ENCODE peak calls at places on chromosomes 16 and 17, in four cellular contexts. N is breast epithelium, C is heart left ventricle, E is suprapubic skin. S is an unnamed sample.

GRCh38 chr16:51151435-51151950 is 423 bp upstream of the SALL1 start:
- DNase-seq in E (no peak), N (no peak), C (no peak), S (no peak)

GRCh38 chr16:78684040-78684611 is 584.7 kb downstream of the WWOX start:
- DNase-seq in N (no peak), E (peak), C (peak), S (peak)

GRCh38 chr16:87926246-87927194 is 9.8 kb downstream of the CA5A start:
- DNase-seq in E (no peak), C (no peak), N (no peak), S (no peak)

GRCh38 chr16:50308237-50308965 is 42.0 kb downstream of the ADCY7 start:
- DNase-seq in E (peak), C (no peak), N (peak), S (peak)

GRCh38 chr17:21280081-21280518 is 4.4 kb upstream of the MAP2K3 start:
- DNase-seq in E (peak), C (peak), N (peak), S (peak)

GRCh38 chr16:12213180-12213579 is 236.6 kb downstream of the SNX29 start:
- DNase-seq in N (no peak), E (no peak), C (no peak), S (no peak)

GRCh38 chr17:39225974-39226683 is 384 bp upstream of the STAC2 start:
- DNase-seq in C (peak), E (no peak), N (peak), S (no peak)

GRCh38 chr17:30414486-30414885 is 35.8 kb downstream of the CPD start:
- DNase-seq in C (no peak), E (no peak), N (no peak), S (no peak)

GRCh38 chr16:77789085-77789611 is 784 bp downstream of the VAT1L start:
- DNase-seq in N (no peak), E (no peak), C (no peak), S (no peak)

GRCh38 chr17:2336215-2337151 is at the start of gene TSR1:
- DNase-seq in N (peak), C (peak), E (peak), S (peak)

GRCh38 chr17:2337152-2337810 is at the start of gene SGSM2:
- DNase-seq in C (peak), N (no peak), E (peak), S (no peak)

GRCh38 chr17:2335726-2336214 is 487 bp downstream of the TSR1 start:
- DNase-seq in E (no peak), C (no peak), N (no peak), S (no peak)

GRCh38 chr17:2331303-2331702 is 5.0 kb downstream of the TSR1 start:
- DNase-seq in C (no peak), E (no peak), N (no peak), S (no peak)
- TF ChIP-seq CTCF in C (no peak), E (no peak), N (no peak), S (no peak)

DNA sequence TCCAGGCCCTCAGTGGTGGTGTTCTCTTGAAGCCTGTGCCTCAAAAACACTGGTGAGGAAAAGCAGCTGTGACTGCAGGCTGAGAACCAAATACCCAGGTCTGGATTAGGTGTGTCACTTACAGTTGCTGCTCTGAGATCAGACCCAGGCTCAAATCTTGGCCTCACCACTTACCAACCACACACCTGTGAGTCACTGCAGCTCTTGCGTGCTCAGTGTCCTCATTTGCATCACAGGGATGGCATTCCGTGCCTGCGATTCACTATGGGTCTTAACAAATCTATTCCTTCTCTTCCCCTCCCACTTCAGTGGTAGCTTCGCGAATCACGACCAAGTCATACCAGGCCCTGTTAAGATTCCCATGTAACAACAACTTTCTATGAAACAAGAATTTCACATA is 233.4 kb upstream of the HSBP1 start:
- DNase-seq in C (no peak), E (no peak), N (no peak), S (no peak)
- TF ChIP-seq POLR2A in C (no peak), E (no peak), N (no peak), S (no peak)

DNA sequence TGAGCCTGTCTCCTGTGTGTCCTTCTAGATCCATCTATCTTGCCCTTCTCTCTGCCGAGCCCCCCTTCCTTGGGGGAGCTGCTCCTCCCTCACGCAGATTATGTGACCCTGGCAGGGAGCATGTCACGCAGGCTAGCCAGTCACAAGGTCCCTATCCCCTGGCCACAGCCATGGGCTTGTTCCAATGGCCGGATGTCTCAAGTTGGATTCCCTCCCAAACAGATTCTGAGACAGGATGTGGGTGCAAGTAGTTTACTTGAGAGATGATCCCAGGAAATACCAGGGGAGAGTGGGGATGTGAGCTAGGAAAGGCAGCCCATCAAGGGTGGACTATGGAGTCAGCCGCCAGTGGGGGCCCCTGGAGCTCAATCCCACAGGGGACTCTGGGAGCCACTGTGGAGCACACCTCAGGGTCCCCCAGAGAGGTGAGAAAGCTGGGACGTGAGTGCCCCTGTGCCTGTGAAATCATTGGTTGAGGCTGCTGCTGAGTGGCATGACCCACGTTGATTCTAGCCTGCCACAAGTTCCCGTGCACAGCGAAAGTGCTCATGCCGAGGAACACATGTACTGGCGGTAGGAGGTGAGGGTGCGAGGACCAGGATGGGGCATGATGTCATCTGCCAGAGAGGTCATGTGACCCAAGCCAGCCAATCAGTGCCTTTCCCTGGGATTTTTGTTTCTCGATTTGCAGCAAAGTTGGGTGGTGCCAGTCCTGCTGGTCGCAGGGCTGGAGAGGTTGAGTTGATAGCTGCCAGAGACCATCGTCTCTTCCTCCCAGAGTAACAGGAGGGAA is 6.4 kb upstream of the CRISPLD2 start:
- DNase-seq in E (no peak), C (no peak), N (no peak), S (no peak)
- H3K4me3 ChIP-seq in E (no peak), C (no peak), N (no peak), S (no peak)

DNA sequence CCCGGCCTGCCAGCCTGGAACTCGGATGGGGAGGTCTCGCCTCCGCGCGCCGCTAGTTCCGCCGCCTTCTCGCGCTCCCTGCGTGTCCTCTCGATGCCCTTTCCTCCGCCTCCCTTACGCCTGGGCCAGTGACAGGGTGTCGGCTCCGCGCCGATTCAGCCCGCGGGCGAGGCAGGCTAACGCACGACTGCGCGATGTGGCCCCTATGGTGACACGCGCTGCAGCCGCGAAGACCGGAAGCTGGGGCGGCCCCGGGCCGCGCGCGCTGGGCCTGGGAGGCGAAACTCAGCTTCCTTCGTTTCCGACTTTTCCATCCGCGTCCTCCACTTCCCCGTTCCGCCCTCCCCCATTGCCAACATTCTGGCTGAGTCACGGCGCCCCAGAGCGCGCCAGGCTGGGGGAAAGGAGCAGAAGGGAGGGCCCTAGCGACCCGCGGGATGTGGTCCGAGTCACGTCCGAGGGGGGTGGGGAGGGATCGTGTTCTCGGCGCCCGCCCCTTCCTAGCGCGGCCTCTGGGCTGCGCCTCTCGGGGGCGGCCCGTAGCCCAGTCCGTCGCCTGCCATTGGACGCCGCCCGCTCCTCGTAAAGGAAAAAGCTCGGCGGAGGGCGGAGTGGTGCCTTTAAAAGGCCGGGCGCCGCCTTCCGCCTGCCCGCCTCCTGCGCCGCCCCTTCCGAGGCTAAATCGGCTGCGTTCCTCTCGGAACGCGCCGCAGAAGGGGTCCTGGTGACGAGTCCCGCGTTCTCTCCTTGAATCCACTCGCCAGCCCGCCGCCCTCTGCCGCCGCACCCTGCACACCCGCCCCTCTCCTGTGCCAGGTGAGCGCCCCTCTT is at the start of gene ALDOA:
- DNase-seq in E (peak), N (peak), C (peak), S (peak)
- TF ChIP-seq CTCF in E (no peak), N (no peak), C (no peak), S (no peak)

GRCh38 chr17:47967607-47968252 is 3.2 kb upstream of the CDK5RAP3 start:
- DNase-seq in C (no peak), N (no peak), E (no peak), S (no peak)
- TF ChIP-seq POLR2A in C (no peak), N (no peak), E (no peak), S (no peak)

DNA sequence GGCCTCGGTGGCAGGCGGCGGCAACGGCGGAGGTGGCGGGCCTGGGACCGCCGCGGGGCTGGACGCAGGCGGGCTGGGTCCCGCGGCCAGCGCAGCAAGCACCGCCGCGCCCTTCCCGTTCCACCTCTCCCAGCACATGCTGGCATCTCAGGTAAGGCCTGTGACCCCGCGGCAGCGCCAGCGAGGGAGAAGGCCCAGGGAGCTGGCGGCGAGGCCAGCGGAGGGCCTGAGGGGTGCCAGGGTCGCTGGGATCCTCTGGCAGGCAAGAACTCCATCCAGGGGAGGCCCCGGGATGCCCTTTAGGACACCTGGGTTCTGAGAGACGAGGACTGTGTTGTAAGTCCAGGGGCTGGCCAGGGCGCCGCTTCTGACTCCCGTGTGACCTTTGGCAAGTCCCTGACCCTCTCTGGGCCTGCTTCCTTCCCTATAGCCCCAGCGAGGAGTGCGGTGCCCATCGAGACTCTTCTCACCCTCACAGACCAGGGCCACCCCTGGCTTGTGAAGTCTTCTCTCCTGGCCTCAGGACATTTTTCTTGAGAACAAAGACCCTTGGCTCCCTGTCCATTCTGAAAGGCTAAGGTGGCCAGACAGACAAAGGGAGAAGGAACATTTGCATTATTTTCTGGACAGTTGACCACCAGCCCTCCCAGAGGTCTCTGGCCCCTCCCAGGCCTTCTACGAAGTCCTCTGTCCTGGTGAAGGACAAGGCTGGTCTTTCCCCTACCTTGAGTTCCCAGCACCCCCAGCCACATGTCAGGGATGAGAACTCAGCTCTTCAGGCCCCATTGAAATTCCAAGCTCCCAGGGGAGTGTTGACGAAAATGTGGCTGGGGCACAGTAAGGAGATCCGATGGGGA is 6.3 kb downstream of the TBX2 start:
- DNase-seq in E (peak), C (peak), N (no peak), S (no peak)
- H3K4me3 ChIP-seq in E (peak), C (peak), N (peak), S (no peak)

DNA sequence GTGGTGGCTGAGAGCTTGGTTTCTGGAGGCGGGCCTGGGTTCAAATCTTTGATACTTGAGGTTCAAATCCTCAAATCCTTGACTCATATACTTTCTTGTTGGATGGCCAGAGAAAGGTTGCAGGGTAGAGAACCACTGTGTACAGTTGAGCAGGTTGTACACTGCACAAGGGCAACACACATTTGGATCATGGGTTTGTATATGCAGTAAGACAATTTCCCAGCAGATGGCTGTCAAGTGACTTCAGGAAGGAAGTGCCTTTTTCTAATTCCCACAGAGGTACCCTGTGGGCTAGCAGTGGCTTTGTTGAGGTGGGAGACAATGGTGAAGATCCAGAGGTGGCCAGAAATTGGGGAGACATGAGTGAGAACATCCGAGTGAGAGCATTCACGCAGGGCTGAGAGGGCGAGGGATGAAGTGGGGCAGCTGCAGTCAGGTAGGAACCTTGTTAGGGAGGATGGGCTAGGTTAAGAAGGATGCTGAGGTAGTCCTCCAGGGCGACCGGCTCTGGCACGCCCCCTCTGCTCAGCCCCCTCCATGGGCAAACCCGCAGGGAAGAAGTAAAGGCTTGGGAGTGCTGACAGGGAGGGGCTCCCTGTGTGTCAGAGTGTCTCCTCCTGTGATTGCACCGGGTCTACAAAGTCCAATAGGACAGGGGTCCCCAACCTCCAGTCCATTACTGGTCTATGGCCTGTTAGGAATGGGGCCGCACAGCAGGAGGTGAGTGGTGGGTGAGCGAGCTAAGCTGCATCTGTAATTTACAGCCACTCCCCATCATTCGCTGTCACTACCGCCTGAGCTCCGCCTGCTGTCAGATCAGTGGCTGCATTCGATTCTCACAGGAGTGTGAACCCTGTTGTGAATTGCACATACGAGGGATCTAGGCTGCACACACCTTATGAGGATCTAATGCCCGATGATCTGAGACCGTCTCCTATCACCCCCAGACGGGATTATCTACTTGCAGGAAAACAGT is 2.7 kb downstream of the C16orf89 start:
- DNase-seq in C (no peak), N (no peak), E (no peak), S (no peak)
- TF ChIP-seq CTCF in C (no peak), N (no peak), E (no peak), S (no peak)

GRCh38 chr17:44568311-44568710 is 11.0 kb downstream of the FZD2 start:
- DNase-seq in N (no peak), C (no peak), E (no peak), S (no peak)
- TF ChIP-seq POLR2A in N (no peak), C (no peak), E (no peak), S (no peak)

DNA sequence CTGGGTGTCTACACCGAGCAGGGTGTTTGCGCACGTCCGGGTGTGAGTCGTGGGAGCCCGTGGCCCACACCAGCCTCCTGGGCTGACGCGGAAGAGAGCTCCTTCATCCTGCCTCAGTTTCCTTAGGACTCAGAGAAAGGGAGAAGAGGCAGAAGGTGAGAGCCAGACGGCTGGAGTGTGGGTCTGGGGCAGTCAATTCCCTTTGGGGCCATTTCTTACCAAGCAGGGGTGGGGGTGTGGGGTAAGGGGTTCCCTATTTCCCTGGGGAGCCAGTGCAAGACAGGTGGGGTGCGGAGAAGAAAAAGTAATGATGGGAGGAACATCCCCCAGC is 831 bp downstream of the CA7 start:
- DNase-seq in N (no peak), C (no peak), E (no peak), S (no peak)
- H3K4me3 ChIP-seq in N (peak), C (peak), E (peak), S (no peak)

DNA sequence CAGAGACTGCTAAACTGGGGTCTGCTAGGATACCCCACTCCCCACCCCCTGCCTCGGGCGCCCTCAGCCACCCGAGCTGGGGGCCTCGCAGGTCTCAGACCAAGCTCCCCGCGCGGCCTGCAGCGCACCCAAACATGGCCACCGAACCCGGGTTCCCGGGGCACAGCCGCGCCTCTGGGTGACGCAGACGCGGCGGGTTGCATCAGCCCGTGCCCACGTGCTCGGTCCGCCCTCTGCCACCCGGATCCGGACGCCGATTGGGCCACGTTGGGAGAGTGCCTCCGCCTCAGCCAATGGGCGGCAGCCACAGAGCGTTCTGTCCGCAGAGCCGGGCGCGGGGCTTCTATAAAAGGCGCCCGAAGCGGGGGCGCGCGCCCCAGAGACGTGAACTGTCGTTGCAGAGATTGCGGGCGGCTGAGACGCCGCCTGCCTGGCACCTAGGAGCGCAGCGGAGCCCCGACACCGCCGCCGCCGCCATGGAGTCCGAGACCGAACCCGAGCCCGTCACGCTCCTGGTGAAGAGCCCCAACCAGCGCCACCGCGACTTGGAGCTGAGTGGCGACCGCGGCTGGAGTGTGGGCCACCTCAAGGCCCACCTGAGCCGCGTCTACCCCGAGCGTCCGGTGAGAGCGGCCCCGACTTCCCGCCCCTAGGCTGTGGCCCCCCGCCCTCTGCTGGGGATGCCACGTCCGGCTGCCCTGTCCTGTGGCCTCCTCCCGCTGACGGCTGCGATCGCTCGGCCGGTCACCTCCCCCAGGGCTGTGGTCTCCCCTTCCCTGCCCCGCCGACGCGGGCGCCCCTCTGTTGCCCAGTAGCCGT is at the start of gene HERPUD1:
- DNase-seq in C (peak), N (peak), E (peak), S (peak)
- TF ChIP-seq CTCF in C (no peak), N (peak), E (peak), S (peak)

S was measured in lower leg skin.